ENCODE peak calls at places on chromosome X, in eight cellular contexts. C, U, X, F, Z, S, B and V are unnamed samples.
A peak's percentile ranks its signal among the peaks of the same experiment; 100 is the strongest.

GRCh38 chrX:137194164-137194563 is 160.4 kb upstream of the GPR101 start:
- DNase-seq in X (peak; percentile 29), U (no peak), B (no peak), Z (no peak), F (peak; percentile 5), S (peak; percentile 33), C (peak; percentile 14), V (peak; percentile 18)

GRCh38 chrX:109880629-109881028 is 122.3 kb upstream of the TMEM164 start:
- DNase-seq in U (no peak), Z (no peak), S (peak; percentile 49), B (no peak), F (no peak), X (no peak), C (no peak), V (no peak)

GRCh38 chrX:10992110-10992509 is 119.0 kb upstream of the HCCS start:
- DNase-seq in Z (no peak), X (no peak), U (no peak), F (no peak), C (no peak), B (no peak), S (no peak), V (no peak)

GRCh38 chrX:15946783-15947550 is 92.4 kb upstream of the AP1S2 start:
- DNase-seq in F (no peak), Z (peak; percentile 86), C (no peak), X (peak; percentile 83), B (peak; percentile 86), S (no peak), U (no peak), V (peak; percentile 89)

GRCh38 chrX:65586491-65586890 is 51.9 kb upstream of the LAS1L start:
- DNase-seq in B (peak; percentile 48), X (peak; percentile 54), S (no peak), Z (peak; percentile 34), U (peak; percentile 36), F (no peak), C (no peak), V (peak; percentile 61)

GRCh38 chrX:71366674-71367256 is 608 bp downstream of the TAF1 start:
- DNase-seq in F (peak; percentile 7), U (peak; percentile 84), C (peak; percentile 26), B (peak; percentile 29), S (peak; percentile 32), X (peak; percentile 25), Z (peak; percentile 12), V (no peak)

GRCh38 chrX:64842492-64842891 is 133.8 kb downstream of the ZC4H2 start:
- DNase-seq in C (no peak), S (peak; percentile 60), X (no peak), F (no peak), U (no peak), Z (no peak), B (no peak), V (no peak)

GRCh38 chrX:121135488-121136207 is 88.2 kb downstream of the GLUD2 start:
- DNase-seq in Z (no peak), X (no peak), B (no peak), C (no peak), S (no peak), U (no peak), F (no peak), V (no peak)

GRCh38 chrX:87732133-87732532 is 214.5 kb downstream of the KLHL4 start:
- DNase-seq in F (no peak), C (no peak), Z (no peak), S (no peak), U (no peak), B (no peak), X (no peak), V (no peak)

GRCh38 chrX:148380614-148381561 is 119.5 kb upstream of the AFF2 start:
- DNase-seq in C (no peak), S (peak; percentile 75), U (no peak), F (no peak), B (peak; percentile 32), X (no peak), Z (no peak), V (no peak)
- TF ChIP-seq CTCF in C (no peak), S (no peak), U (no peak), F (no peak), B (no peak), X (no peak), Z (no peak), V (no peak)

DNA sequence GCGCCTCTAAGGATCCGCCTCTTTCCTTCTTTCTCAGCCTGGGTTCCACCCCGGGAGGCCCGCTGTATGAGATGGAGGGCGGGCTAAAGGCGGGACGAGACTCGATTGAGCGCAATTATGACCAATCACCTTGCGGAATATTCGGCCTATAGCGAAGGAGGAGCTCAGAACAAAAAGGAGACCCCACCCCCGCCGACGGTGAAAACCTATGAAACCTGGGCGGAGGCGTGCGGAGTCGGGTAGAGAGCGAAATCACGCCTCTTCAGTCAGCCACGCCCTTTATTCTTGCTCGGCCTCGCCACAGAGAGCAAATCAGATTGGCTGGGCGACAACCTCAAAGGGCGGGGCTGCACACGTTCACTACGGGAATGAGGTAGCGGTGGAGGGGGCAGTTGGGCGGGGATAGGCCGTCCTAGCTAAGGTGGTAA is 615 bp upstream of the CDK16 start:
- DNase-seq in C (peak; percentile 96), X (peak; percentile 98), Z (peak; percentile 96), F (peak; percentile 90), U (peak; percentile 99), S (peak; percentile 98), B (peak; percentile 99), V (peak; percentile 99)
- H3K4me3 ChIP-seq in C (peak overlapping the region; percentile 97), X (peak overlapping the region; percentile 66), Z (peak overlapping the region; percentile 81), F (peak overlapping the region; percentile 100), U (no peak overlapping the region), S (peak overlapping the region; percentile 87), B (peak overlapping the region; percentile 82), V (peak overlapping the region; percentile 77)

GRCh38 chrX:131853440-131853839 is 169.7 kb upstream of the STK26 start:
- DNase-seq in S (no peak), X (no peak), C (no peak), F (no peak), U (no peak), B (no peak), Z (no peak), V (no peak)

DNA sequence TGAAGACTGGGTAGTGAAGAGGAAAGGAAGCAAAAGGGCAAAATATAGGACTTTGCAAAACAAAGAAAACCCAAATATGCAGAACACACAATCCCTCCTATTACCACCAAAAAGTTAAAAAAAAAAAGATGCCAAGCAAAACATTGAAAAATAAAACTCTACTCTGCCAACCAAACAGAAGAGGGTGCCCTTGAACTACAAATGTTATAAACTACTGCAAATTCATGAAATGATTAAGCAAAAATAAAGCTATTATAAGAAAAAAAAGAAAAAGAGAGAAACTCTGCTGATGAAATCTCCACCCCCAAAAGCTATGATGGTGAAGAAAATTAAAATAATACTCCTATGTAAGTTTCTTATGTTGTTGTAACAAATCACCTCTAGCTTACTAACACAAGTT is 168.5 kb upstream of the STK26 start:
- DNase-seq in X (peak; percentile 28), C (no peak), S (no peak), F (no peak), Z (no peak), B (no peak), U (no peak), V (peak; percentile 5)
- TF ChIP-seq CTCF in X (no peak), C (no peak), S (no peak), F (peak; percentile 30), Z (no peak), B (no peak), U (no peak), V (no peak)

GRCh38 chrX:155028192-155028591 is 1.5 kb downstream of the FUNDC2 start:
- DNase-seq in Z (no peak), U (no peak), B (no peak), X (no peak), S (peak; percentile 40), C (no peak), F (no peak), V (no peak)
- H3K4me3 ChIP-seq in Z (peak overlapping the region; percentile 66), U (no peak overlapping the region), B (no peak overlapping the region), X (peak overlapping the region; percentile 63), S (peak overlapping the region; percentile 89), C (peak overlapping the region; percentile 36), F (peak overlapping the region; percentile 62), V (peak overlapping the region; percentile 75)

GRCh38 chrX:132294192-132294591 is 74.9 kb upstream of the RAP2C start:
- DNase-seq in X (no peak), U (no peak), C (no peak), B (no peak), F (no peak), S (no peak), Z (no peak), V (no peak)
- TF ChIP-seq CTCF in X (no peak), U (no peak), C (no peak), B (no peak), F (no peak), S (no peak), Z (no peak), V (no peak)

GRCh38 chrX:114584434-114584943 is 603 bp downstream of the HTR2C start:
- DNase-seq in U (no peak), B (no peak), F (no peak), Z (no peak), X (no peak), C (no peak), S (no peak), V (peak; percentile 6)
- H3K4me3 ChIP-seq in U (no peak overlapping the region), B (no peak overlapping the region), F (no peak overlapping the region), Z (no peak overlapping the region), X (no peak overlapping the region), C (no peak overlapping the region), S (no peak overlapping the region), V (no peak overlapping the region)

GRCh38 chrX:142084611-142085010 is 120.5 kb downstream of the MAGEC2 start:
- DNase-seq in B (no peak), X (no peak), S (no peak), C (no peak), F (no peak), U (no peak), Z (no peak), V (no peak)

GRCh38 chrX:142089193-142089592 is 115.9 kb downstream of the MAGEC2 start:
- DNase-seq in S (no peak), U (no peak), Z (no peak), X (peak; percentile 49), C (no peak), B (peak; percentile 3), F (peak; percentile 0), V (peak; percentile 8)
- TF ChIP-seq CTCF in S (no peak), U (no peak), Z (no peak), X (peak; percentile 49), C (no peak), B (peak; percentile 42), F (peak; percentile 35), V (peak; percentile 19)

DNA sequence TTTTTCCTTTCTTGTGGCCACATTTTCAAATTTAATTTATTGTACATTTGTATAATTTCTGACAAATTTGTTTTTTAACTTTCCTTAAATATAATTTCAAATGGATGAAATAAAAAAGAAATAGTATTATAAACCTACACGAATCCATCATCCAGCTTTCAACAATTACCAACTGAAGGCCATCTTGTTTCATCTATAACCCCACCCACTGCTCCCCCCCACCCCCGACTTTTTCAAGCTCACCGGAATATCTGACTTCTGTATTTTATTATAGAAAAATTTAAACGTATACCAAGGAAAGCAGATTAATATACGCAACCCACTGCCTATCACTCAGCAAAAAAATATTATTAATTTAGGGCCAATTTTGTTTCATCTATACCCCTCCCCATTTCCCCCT is 1.1 kb downstream of the MORF4L2 start:
- DNase-seq in B (no peak), S (peak; percentile 9), X (no peak), F (peak; percentile 15), Z (no peak), C (no peak), U (no peak), V (peak; percentile 21)
- H3K4me3 ChIP-seq in B (peak overlapping the region; percentile 67), S (peak overlapping the region; percentile 79), X (peak overlapping the region; percentile 70), F (peak overlapping the region; percentile 99), Z (peak overlapping the region; percentile 95), C (peak overlapping the region; percentile 27), U (no peak overlapping the region), V (peak overlapping the region; percentile 86)